ENCODE peak calls at places on chromosomes 6 and 20, in ten cellular contexts. K is nucleus accumbens, I is SJSA1, H is Calu3, T is adrenal gland, W is left ventricle myocardium inferior, N is transverse colon, P is anterior cingulate cortex, U is retina, G is fibroblast of lung. V is an unnamed sample.

GRCh38 chr20:15895560-15896084 is 677.6 kb downstream of the KIF16B start:
- DNase-seq in N (no peak), G (no peak), I (no peak), U (no peak), K (no peak), T (no peak), W (no peak), H (no peak), P (no peak), V (no peak)

GRCh38 chr6:87484491-87484890 is 11.7 kb downstream of the SLC35A1 start:
- DNase-seq in H (no peak), G (no peak), I (no peak), T (no peak), K (no peak), P (no peak), W (no peak), U (no peak), N (no peak), V (no peak)

GRCh38 chr20:50745634-50746137 is 14.3 kb downstream of the PARD6B start:
- DNase-seq in U (no peak), H (no peak), K (no peak), W (no peak), P (no peak), G (no peak), I (no peak), T (no peak), N (peak), V (no peak)

GRCh38 chr6:47483853-47484546 is 6.4 kb downstream of the CD2AP start:
- DNase-seq in W (no peak), U (no peak), N (no peak), I (no peak), K (no peak), H (no peak), T (no peak), G (peak), P (no peak), V (no peak)

GRCh38 chr6:39143238-39143930 is 28.4 kb upstream of the SAYSD1 start:
- DNase-seq in I (no peak), G (peak), N (no peak), W (no peak), U (no peak), H (no peak), K (no peak), T (no peak), P (no peak), V (no peak)

GRCh38 chr20:2800590-2801458 is at the start of gene CPXM1:
- DNase-seq in I (no peak), H (no peak), G (no peak), N (no peak), W (no peak), T (no peak), K (no peak), U (peak), P (no peak), V (no peak)

GRCh38 chr20:58623579-58624473 is 27.3 kb upstream of the STX16 start:
- DNase-seq in H (peak), I (peak), N (peak), G (peak), U (peak), K (no peak), T (peak), W (peak), P (no peak), V (peak)

GRCh38 chr20:41655966-41656685 is 37.9 kb upstream of the CHD6 start:
- DNase-seq in P (no peak), W (no peak), G (no peak), K (no peak), U (peak), H (no peak), T (no peak), I (no peak), N (no peak), V (no peak)

GRCh38 chr6:12094689-12095088 is 82.6 kb downstream of the HIVEP1 start:
- DNase-seq in P (no peak), G (no peak), W (no peak), T (no peak), I (no peak), N (no peak), K (no peak), U (no peak), H (no peak), V (no peak)

GRCh38 chr6:144581807-144582537 is 296.8 kb downstream of the UTRN start:
- DNase-seq in N (no peak), U (peak), H (peak), G (peak), P (no peak), T (peak), K (no peak), W (no peak), I (no peak), V (no peak)

GRCh38 chr20:17525650-17526049 is 5.5 kb downstream of the BFSP1 start:
- DNase-seq in T (peak), W (no peak), I (no peak), K (no peak), U (no peak), N (no peak), G (no peak), H (peak), P (no peak), V (no peak)

GRCh38 chr6:84728602-84729001 is 35.8 kb downstream of the TBX18 start:
- DNase-seq in I (no peak), H (no peak), W (no peak), G (peak), P (no peak), N (no peak), U (no peak), K (no peak), T (no peak), V (no peak)

GRCh38 chr6:9711313-9711712 is 703.6 kb downstream of the TFAP2A start:
- DNase-seq in K (no peak), W (no peak), P (no peak), I (no peak), H (no peak), U (no peak), N (no peak), G (no peak), T (no peak), V (no peak)

GRCh38 chr6:111844376-111844775 is 28.9 kb downstream of the FYN start:
- DNase-seq in W (no peak), T (no peak), G (no peak), N (no peak), U (no peak), H (no peak), K (no peak), I (no peak), P (no peak), V (no peak)

GRCh38 chr6:51292659-51293058 is 474.0 kb downstream of the TFAP2B start:
- DNase-seq in I (no peak), U (no peak), K (no peak), W (no peak), N (no peak), G (no peak), H (no peak), P (no peak), T (no peak), V (no peak)

GRCh38 chr20:34954905-34955231 is 738 bp downstream of the GSS start:
- DNase-seq in G (peak), P (no peak), K (no peak), N (peak), I (no peak), H (peak), T (peak), W (no peak), U (no peak), V (no peak)

GRCh38 chr6:156689656-156690055 is 87.5 kb upstream of the ARID1B start:
- DNase-seq in I (no peak), T (peak), W (no peak), U (no peak), P (no peak), N (no peak), G (no peak), H (no peak), K (no peak), V (no peak)

GRCh38 chr6:139473239-139473701 is 98.8 kb upstream of the CITED2 start:
- DNase-seq in U (peak), T (peak), K (no peak), I (no peak), G (peak), H (no peak), P (no peak), N (no peak), W (no peak), V (peak)

V was measured in smooth muscle cell of the brain vasculature.